ENCODE peak calls at places on chromosomes 4 and X, in seven cellular contexts. R, E, P, N, W, O and K are unnamed samples.
A peak's percentile ranks its signal among the peaks of the same experiment; 100 is the strongest.

GRCh38 chr4:24322517-24322916 is 261.8 kb downstream of the DHX15 start:
- DNase-seq in R (peak; percentile 44), O (no peak), W (no peak), E (no peak), N (no peak), P (no peak), K (no peak)

GRCh38 chr4:122129061-122129460 is 23.1 kb upstream of the BLTP1 start:
- DNase-seq in R (no peak), N (no peak), E (no peak), O (no peak), P (no peak), W (no peak), K (no peak)

GRCh38 chrX:40061871-40062524 is 35.8 kb downstream of the BCOR start:
- DNase-seq in O (no peak), W (no peak), N (no peak), P (no peak), E (no peak), R (no peak), K (no peak)

GRCh38 chrX:148290041-148290440 is 210.4 kb upstream of the AFF2 start:
- DNase-seq in W (no peak), R (no peak), N (no peak), E (no peak), P (no peak), O (no peak), K (no peak)

GRCh38 chr4:159764343-159764952 is 661.6 kb downstream of the RAPGEF2 start:
- DNase-seq in N (no peak), O (peak; percentile 26), E (no peak), P (peak; percentile 1), R (peak; percentile 75), W (no peak), K (peak; percentile 74)

GRCh38 chr4:47623916-47624554 is 139.0 kb downstream of the ATP10D start:
- DNase-seq in R (peak; percentile 52), E (no peak), P (peak; percentile 21), O (no peak), W (no peak), N (no peak), K (no peak)

GRCh38 chr4:175536852-175537453 is 275.1 kb downstream of the GPM6A start:
- DNase-seq in O (peak; percentile 16), P (peak; percentile 72), R (peak; percentile 70), W (no peak), E (no peak), N (no peak), K (peak; percentile 75)

GRCh38 chr4:162839814-162840213 is 326.9 kb downstream of the NAF1 start:
- DNase-seq in E (no peak), R (no peak), W (no peak), O (no peak), P (no peak), N (no peak), K (peak; percentile 64)

GRCh38 chr4:37892641-37893040 is 1.8 kb downstream of the TBC1D1 start:
- DNase-seq in W (no peak), O (peak; percentile 77), E (no peak), P (no peak), R (no peak), N (peak; percentile 77), K (peak; percentile 65)

GRCh38 chr4:55396305-55397023 is 707 bp downstream of the TMEM165 start:
- DNase-seq in P (peak; percentile 21), R (peak; percentile 23), N (peak; percentile 24), W (peak; percentile 81), O (peak; percentile 53), E (peak; percentile 15), K (peak; percentile 75)

GRCh38 chrX:71143508-71143907 is 1.1 kb upstream of the NLGN3 start:
- DNase-seq in R (no peak), W (no peak), O (no peak), N (no peak), P (no peak), E (peak; percentile 38), K (no peak)

GRCh38 chr4:72809208-72809607 is 240.2 kb upstream of the ADAMTS3 start:
- DNase-seq in W (no peak), E (no peak), P (no peak), R (no peak), O (no peak), N (no peak), K (no peak)

GRCh38 chrX:96861661-96862060 is 22.0 kb upstream of the RPA4 start:
- DNase-seq in R (no peak), E (no peak), W (no peak), O (no peak), P (no peak), N (no peak), K (no peak)

GRCh38 chr4:142743071-142743825 is 102.9 kb downstream of the INPP4B start:
- DNase-seq in W (no peak), E (no peak), R (peak; percentile 39), N (no peak), P (no peak), O (no peak), K (no peak)

GRCh38 chr4:125728568-125728967 is 413.8 kb downstream of the FAT4 start:
- DNase-seq in W (no peak), R (peak; percentile 53), P (peak; percentile 55), N (no peak), O (no peak), E (no peak), K (no peak)

GRCh38 chrX:2220829-2221567 is 279.8 kb downstream of the DHRSX start:
- DNase-seq in W (no peak), E (no peak), R (no peak), O (no peak), P (no peak), N (no peak), K (no peak)

GRCh38 chrX:72348247-72348979 is 42.7 kb upstream of the CITED1 start:
- DNase-seq in O (no peak), N (no peak), P (no peak), R (no peak), E (no peak), W (no peak), K (no peak)

GRCh38 chr4:64272432-64272831 is 136.8 kb downstream of the TECRL start:
- DNase-seq in E (no peak), N (no peak), W (no peak), O (no peak), P (no peak), R (no peak), K (no peak)

GRCh38 chr4:140688711-140689598 is 67.2 kb downstream of the TBC1D9 start:
- DNase-seq in O (no peak), R (no peak), W (no peak), E (no peak), P (no peak), N (no peak), K (no peak)

GRCh38 chr4:164731827-164732474 is 22.0 kb upstream of the SMIM31 start:
- DNase-seq in O (peak; percentile 60), N (peak; percentile 24), W (no peak), R (peak; percentile 51), P (no peak), E (peak; percentile 18), K (peak; percentile 88)

GRCh38 chrX:44489515-44489914 is 53.1 kb downstream of the FUNDC1 start:
- DNase-seq in R (no peak), O (no peak), W (no peak), P (no peak), E (no peak), N (no peak), K (no peak)

GRCh38 chrX:1249101-1249887 is 19.3 kb upstream of the CSF2RA start:
- DNase-seq in O (no peak), P (no peak), E (no peak), W (no peak), R (peak; percentile 84), N (peak; percentile 41), K (peak; percentile 67)

GRCh38 chrX:35919536-35920309 is at the start of gene CFAP47:
- DNase-seq in P (no peak), O (no peak), N (no peak), E (no peak), W (no peak), R (peak; percentile 37), K (no peak)

GRCh38 chr4:37827802-37828321 is 1.4 kb downstream of the PGM2 start:
- DNase-seq in N (no peak), R (no peak), E (no peak), P (no peak), O (no peak), W (no peak), K (peak; percentile 41)

GRCh38 chr4:89044147-89044900 is 12.7 kb downstream of the FAM13A start:
- DNase-seq in R (no peak), E (no peak), W (no peak), P (no peak), O (no peak), N (no peak), K (no peak)

GRCh38 chrX:114717921-114718320 is 134.0 kb downstream of the HTR2C start:
- DNase-seq in R (no peak), W (no peak), E (no peak), N (no peak), P (no peak), O (no peak), K (peak; percentile 58)

GRCh38 chrX:50407976-50408375 is 62.6 kb downstream of the DGKK start:
- DNase-seq in E (no peak), R (no peak), W (no peak), O (no peak), P (no peak), N (no peak), K (no peak)

GRCh38 chr4:138181288-138181687 is 60.9 kb downstream of the SLC7A11 start:
- DNase-seq in O (no peak), R (no peak), P (no peak), N (no peak), E (no peak), W (no peak), K (no peak)

GRCh38 chr4:142402156-142402555 is 443.9 kb downstream of the INPP4B start:
- DNase-seq in N (no peak), P (no peak), O (no peak), R (peak; percentile 40), E (no peak), W (no peak), K (no peak)

GRCh38 chr4:184688447-184688846 is 38.9 kb downstream of the PRIMPOL start:
- DNase-seq in O (no peak), E (no peak), N (no peak), W (no peak), R (peak; percentile 86), P (peak; percentile 92), K (no peak)

GRCh38 chr4:31390849-31391248 is 670.7 kb downstream of the PCDH7 start:
- DNase-seq in E (no peak), R (no peak), W (no peak), N (no peak), O (no peak), P (no peak), K (no peak)

GRCh38 chr4:23333946-23334878 is 555.6 kb downstream of the PPARGC1A start:
- DNase-seq in E (no peak), R (peak; percentile 91), N (peak; percentile 4), O (peak; percentile 31), P (no peak), W (no peak), K (peak; percentile 94)

GRCh38 chrX:27715610-27716009 is 92.2 kb upstream of the MAGEB10 start:
- DNase-seq in O (no peak), E (no peak), N (no peak), R (no peak), W (no peak), P (no peak), K (no peak)

GRCh38 chr4:7769936-7770674 is 169.6 kb downstream of the AFAP1 start:
- DNase-seq in N (no peak), O (no peak), P (no peak), E (no peak), W (no peak), R (no peak), K (no peak)

GRCh38 chrX:49276671-49277519 is 7.3 kb downstream of the PPP1R3F start:
- DNase-seq in O (no peak), R (no peak), E (no peak), P (no peak), N (no peak), W (peak; percentile 69), K (peak; percentile 34)